ENCODE peak calls at places on chromosome 4, in four cellular contexts. N is A549, I is uterus, Q is cardiac fibroblast. W is an unnamed sample.

GRCh38 chr4:16196482-16197393 is 29.5 kb downstream of the TAPT1 start:
- DNase-seq in N (peak; percentile 8), I (no peak), Q (peak; percentile 76), W (no peak)

GRCh38 chr4:87707279-87707918 is 57.3 kb downstream of the DMP1 start:
- DNase-seq in N (no peak), I (no peak), Q (no peak), W (no peak)

GRCh38 chr4:8646296-8647093 is 53.9 kb downstream of the CPZ start:
- DNase-seq in Q (no peak), I (no peak), N (no peak), W (no peak)

GRCh38 chr4:145870155-145871020 is 68.2 kb downstream of the ZNF827 start:
- DNase-seq in Q (no peak), N (no peak), I (no peak), W (no peak)

GRCh38 chr4:1321486-1321885 is 25.5 kb upstream of the UVSSA start:
- DNase-seq in Q (no peak), I (no peak), N (no peak), W (no peak)

GRCh38 chr4:89496851-89497250 is 189.3 kb upstream of the GPRIN3 start:
- DNase-seq in I (no peak), N (no peak), Q (peak; percentile 32), W (no peak)

GRCh38 chr4:74623041-74623440 is 171.3 kb downstream of the BTC start:
- DNase-seq in N (peak; percentile 33), I (no peak), Q (peak; percentile 64), W (peak; percentile 33)

GRCh38 chr4:37771771-37772170 is 54.7 kb upstream of the PGM2 start:
- DNase-seq in N (no peak), I (no peak), Q (no peak), W (no peak)

GRCh38 chr4:60506061-60506460 is 694.1 kb upstream of the ADGRL3 start:
- DNase-seq in I (no peak), N (no peak), Q (no peak), W (no peak)

GRCh38 chr4:37631551-37631950 is 54.6 kb downstream of the RELL1 start:
- DNase-seq in Q (peak; percentile 84), I (peak; percentile 69), N (no peak), W (no peak)

GRCh38 chr4:171266666-171267065 is 546.5 kb upstream of the GALNTL6 start:
- DNase-seq in Q (no peak), I (no peak), N (no peak), W (no peak)

GRCh38 chr4:74005528-74005927 is 7.1 kb upstream of the CXCL5 start:
- DNase-seq in I (no peak), Q (peak; percentile 20), N (no peak), W (no peak)

GRCh38 chr4:30945586-30945985 is 225.4 kb downstream of the PCDH7 start:
- DNase-seq in Q (peak; percentile 28), N (no peak), I (no peak), W (no peak)

GRCh38 chr4:169268951-169269781 is 1.6 kb downstream of the SH3RF1 start:
- DNase-seq in N (no peak), I (no peak), Q (peak; percentile 87), W (no peak)

GRCh38 chr4:113960684-113961321 is 18.6 kb downstream of the ARSJ start:
- DNase-seq in N (no peak), I (no peak), Q (no peak), W (no peak)

GRCh38 chr4:8225704-8226443 is 26.8 kb downstream of the SH3TC1 start:
- DNase-seq in Q (no peak), N (no peak), I (no peak), W (no peak)

GRCh38 chr4:26589699-26590098 is 5.8 kb downstream of the TBC1D19 start:
- DNase-seq in I (no peak), Q (no peak), N (no peak), W (no peak)

GRCh38 chr4:139866270-139866962 is 200.8 kb downstream of the MGST2 start:
- DNase-seq in N (no peak), Q (no peak), I (no peak), W (no peak)

GRCh38 chr4:42785817-42786216 is 106.7 kb upstream of the GRXCR1 start:
- DNase-seq in N (no peak), I (no peak), Q (no peak), W (no peak)

GRCh38 chr4:98222306-98222705 is 38.9 kb upstream of the RAP1GDS1 start:
- DNase-seq in N (no peak), I (no peak), Q (no peak), W (no peak)

GRCh38 chr4:47485047-47485692 is at the start of gene ATP10D:
- DNase-seq in N (peak; percentile 62), I (peak; percentile 95), Q (peak; percentile 95), W (peak; percentile 87)

GRCh38 chr4:68250151-68250930 is 4.8 kb upstream of the TMPRSS11B start:
- DNase-seq in Q (no peak), I (no peak), N (no peak), W (peak; percentile 51)

GRCh38 chr4:121726642-121727268 is 30.0 kb upstream of the ANXA5 start:
- DNase-seq in Q (peak; percentile 83), I (no peak), N (peak; percentile 29), W (peak; percentile 27)

GRCh38 chr4:99090511-99090910 is 1.9 kb upstream of the ADH5 start:
- DNase-seq in N (no peak), Q (peak; percentile 53), I (no peak), W (no peak)

GRCh38 chr4:148053298-148054003 is 321.6 kb downstream of the ARHGAP10 start:
- DNase-seq in I (no peak), Q (peak; percentile 21), N (no peak), W (no peak)

GRCh38 chr4:7390366-7390765 is 44.4 kb downstream of the PSAPL1 start:
- DNase-seq in I (no peak), Q (no peak), N (no peak), W (no peak)

GRCh38 chr4:181897935-181898334 is 345.3 kb upstream of the TENM3 start:
- DNase-seq in N (no peak), Q (peak; percentile 47), I (no peak), W (no peak)

GRCh38 chr4:5782829-5783476 is 72.0 kb downstream of the EVC start:
- DNase-seq in I (no peak), N (no peak), Q (no peak), W (no peak)

GRCh38 chr4:5784021-5784420 is 73.0 kb downstream of the EVC start:
- DNase-seq in I (no peak), N (no peak), Q (no peak), W (no peak)

GRCh38 chr4:5783486-5783885 is 72.5 kb downstream of the EVC start:
- DNase-seq in I (no peak), Q (no peak), N (no peak), W (no peak)

GRCh38 chr4:5785806-5786680 is 75.0 kb downstream of the EVC start:
- DNase-seq in N (no peak), Q (peak; percentile 69), I (no peak), W (no peak)

DNA sequence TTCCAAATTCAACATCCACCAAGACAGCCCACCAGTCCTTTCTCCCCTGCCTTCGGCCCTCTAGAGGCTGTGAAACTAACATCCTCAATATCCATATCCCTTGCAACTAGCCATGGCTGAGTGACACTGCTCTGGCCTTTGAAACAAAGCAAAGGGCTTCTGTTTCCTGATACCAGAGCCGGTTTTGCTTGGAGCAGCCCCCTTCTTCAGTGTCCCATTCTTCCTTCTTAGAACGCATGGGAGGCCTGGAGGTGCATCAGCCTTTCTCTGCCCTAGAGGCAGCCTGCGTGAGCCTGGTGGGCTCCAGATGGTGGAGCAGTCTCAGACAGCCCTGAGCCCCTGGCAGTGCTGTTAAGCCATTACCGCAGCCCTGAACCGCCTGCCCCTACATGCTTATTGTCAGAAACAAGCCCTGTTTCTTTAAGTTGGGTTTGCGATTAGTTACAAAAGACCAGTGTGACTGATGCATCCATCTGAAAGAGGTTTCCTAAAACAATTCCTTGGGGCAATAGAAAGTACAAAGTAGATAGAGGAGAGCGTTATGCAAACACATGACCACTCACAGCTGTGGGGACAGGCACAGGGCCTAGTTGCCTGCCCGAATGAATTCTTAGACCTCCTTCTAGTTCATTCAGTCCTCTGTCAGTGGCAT is 74.1 kb downstream of the EVC start:
- DNase-seq in I (no peak), N (no peak), Q (peak; percentile 34), W (no peak)
- TF ChIP-seq CTCF in I (no peak), N (no peak), Q (no peak), W (no peak)

DNA sequence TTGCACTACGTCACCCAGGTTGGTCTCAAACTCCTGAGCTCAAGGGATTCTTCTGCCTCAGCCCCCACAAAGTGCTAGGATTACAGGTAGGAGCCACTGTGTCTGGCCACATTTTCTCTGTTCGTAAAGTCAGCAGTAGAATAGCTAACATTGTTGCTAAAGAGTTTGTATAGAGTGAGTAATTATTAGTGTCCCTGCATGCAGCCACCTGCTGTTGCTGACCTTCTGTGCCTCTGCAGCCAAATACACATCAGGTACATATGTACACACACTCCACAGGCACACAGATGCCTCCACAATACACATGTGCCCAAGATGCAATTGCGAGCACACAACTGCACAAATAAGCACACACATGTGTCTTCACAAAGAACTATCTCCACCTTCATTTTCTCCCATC is 10.9 kb downstream of the DRD5 start:
- DNase-seq in I (no peak), N (no peak), Q (no peak), W (no peak)
- TF ChIP-seq CTCF in I (no peak), N (no peak), Q (no peak), W (no peak)

GRCh38 chr4:141711211-141711610 is 74.8 kb downstream of the IL15 start:
- DNase-seq in N (no peak), Q (peak; percentile 64), I (no peak), W (peak; percentile 5)
- TF ChIP-seq CTCF in N (peak; percentile 35), Q (peak; percentile 85), I (peak; percentile 36), W (peak; percentile 30)

GRCh38 chr4:153433753-153434105 is 32.4 kb upstream of the TMEM131L start:
- DNase-seq in Q (no peak), I (no peak), N (no peak), W (no peak)

GRCh38 chr4:153428816-153429592 is 37.2 kb upstream of the TMEM131L start:
- DNase-seq in Q (no peak), N (no peak), I (peak; percentile 33), W (no peak)

GRCh38 chr4:153434190-153434589 is 32.0 kb upstream of the TMEM131L start:
- DNase-seq in N (no peak), I (no peak), Q (no peak), W (no peak)

GRCh38 chr4:153427363-153428071 is 38.6 kb upstream of the TMEM131L start:
- DNase-seq in I (no peak), Q (peak; percentile 69), N (no peak), W (no peak)

DNA sequence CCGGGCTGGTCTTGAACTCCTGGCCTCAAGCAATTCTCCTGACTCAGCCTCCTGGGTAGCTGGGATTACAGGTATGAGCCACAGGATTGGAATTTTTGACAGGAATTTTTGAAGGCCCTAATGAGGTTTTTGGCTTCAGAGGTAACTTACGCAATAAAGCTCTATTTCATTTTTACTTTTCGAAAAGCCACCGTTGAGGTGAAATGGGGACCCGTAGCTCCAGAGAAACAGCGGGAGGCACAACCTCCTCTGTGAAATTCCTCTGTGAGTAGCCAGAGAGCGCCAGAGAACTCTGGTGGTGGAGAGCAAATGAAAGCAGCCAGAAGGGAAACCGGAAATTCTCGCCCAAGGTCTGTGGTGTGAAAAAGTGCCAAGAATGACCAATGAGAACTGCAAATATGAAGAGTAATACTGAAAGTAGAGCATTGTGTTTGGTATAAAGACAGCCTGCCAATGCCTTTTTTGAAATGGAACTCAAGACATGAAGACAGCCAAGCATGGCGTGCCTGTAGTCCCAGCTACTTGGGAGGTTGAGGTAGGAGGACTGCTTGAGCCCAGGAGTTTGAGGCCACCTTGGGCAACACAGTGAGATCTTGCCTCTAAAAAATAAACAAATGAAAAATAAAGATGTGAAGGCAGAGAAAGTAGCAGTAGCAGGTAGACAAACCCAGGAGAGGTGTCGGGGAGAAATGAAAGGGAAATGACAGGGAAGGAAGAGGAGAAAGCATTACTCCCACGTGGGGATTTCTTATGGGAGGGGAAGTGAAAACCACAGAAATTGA is 33.0 kb upstream of the TMEM131L start:
- DNase-seq in N (peak; percentile 5), Q (peak; percentile 91), I (peak; percentile 57), W (peak; percentile 91)
- TF ChIP-seq CTCF in N (peak; percentile 26), Q (peak; percentile 70), I (peak; percentile 43), W (peak; percentile 82)